ENCODE peak calls at places on chromosomes 12 and 14, in eight cellular contexts. A is PC-3, B is BJ, K is left ventricle myocardium inferior, U is dorsolateral prefrontal cortex, P is A549, T is BE2C, Z is AG09309. W is an unnamed sample.

GRCh38 chr14:54773171-54774006 is 129.2 kb downstream of the GCH1 start:
- DNase-seq in A (peak; percentile 100), B (peak; percentile 98), K (peak; percentile 78), U (no peak), P (peak; percentile 97), T (peak; percentile 89), Z (peak; percentile 99), W (peak; percentile 74)

GRCh38 chr12:27595231-27595642 is 71.2 kb downstream of the PPFIBP1 start:
- DNase-seq in A (peak; percentile 30), B (peak; percentile 80), K (no peak), U (peak; percentile 37), P (peak; percentile 45), T (no peak), Z (peak; percentile 50), W (no peak)

GRCh38 chr14:105891221-105891602 is 364.8 kb downstream of the TMEM121 start:
- DNase-seq in A (no peak), B (no peak), K (no peak), U (no peak), P (no peak), T (peak; percentile 8), Z (no peak), W (no peak)

GRCh38 chr12:124562796-124563181 is 4.6 kb downstream of the NCOR2 start:
- DNase-seq in A (no peak), B (no peak), K (no peak), U (no peak), P (no peak), T (no peak), Z (no peak), W (no peak)

GRCh38 chr12:101570022-101570421 is 24.7 kb upstream of the MYBPC1 start:
- DNase-seq in A (peak; percentile 59), B (peak; percentile 4), K (no peak), U (no peak), P (peak; percentile 43), T (no peak), Z (peak; percentile 17), W (no peak)

GRCh38 chr14:56224179-56224578 is 106.0 kb downstream of the PELI2 start:
- DNase-seq in A (no peak), B (no peak), K (no peak), U (no peak), P (peak; percentile 49), T (no peak), Z (no peak), W (no peak)

GRCh38 chr12:6538420-6539275 is 4.3 kb downstream of the GAPDH start:
- DNase-seq in A (peak; percentile 16), B (no peak), K (no peak), U (no peak), P (peak; percentile 67), T (peak; percentile 64), Z (no peak), W (no peak)

GRCh38 chr12:2411586-2412304 is 359.0 kb downstream of the CACNA1C start:
- DNase-seq in A (no peak), B (no peak), K (no peak), U (no peak), P (no peak), T (no peak), Z (no peak), W (no peak)

GRCh38 chr14:51118993-51119392 is 24.1 kb upstream of the TRIM9 start:
- DNase-seq in A (no peak), B (no peak), K (no peak), U (peak; percentile 49), P (no peak), T (no peak), Z (no peak), W (no peak)

GRCh38 chr14:91303091-91303923 is 58.8 kb upstream of the GPR68 start:
- DNase-seq in A (peak; percentile 32), B (no peak), K (peak; percentile 57), U (no peak), P (peak; percentile 41), T (peak; percentile 94), Z (no peak), W (peak; percentile 97)

GRCh38 chr12:109346920-109347319 is 780 bp upstream of the MYO1H start:
- DNase-seq in A (no peak), B (no peak), K (no peak), U (no peak), P (peak; percentile 32), T (peak; percentile 30), Z (no peak), W (no peak)

GRCh38 chr12:70603044-70603443 is 34.2 kb downstream of the PTPRB start:
- DNase-seq in A (peak; percentile 60), B (no peak), K (no peak), U (no peak), P (no peak), T (no peak), Z (no peak), W (no peak)

GRCh38 chr14:76232782-76233181 is 81.1 kb downstream of the GPATCH2L start:
- DNase-seq in A (no peak), B (no peak), K (no peak), U (no peak), P (no peak), T (no peak), Z (no peak), W (no peak)
- TF ChIP-seq CTCF in A (no peak), B (no peak), K (no peak), U (no peak), P (no peak), T (no peak), Z (no peak), W (no peak)

GRCh38 chr12:132469423-132469822 is 20.5 kb upstream of the FBRSL1 start:
- DNase-seq in A (no peak), B (no peak), K (no peak), U (no peak), P (no peak), T (no peak), Z (no peak), W (no peak)
- TF ChIP-seq CTCF in A (no peak), B (no peak), K (no peak), U (no peak), P (no peak), T (no peak), Z (no peak), W (no peak)

GRCh38 chr12:79223210-79223609 is 358.6 kb downstream of the SYT1 start:
- DNase-seq in A (no peak), B (no peak), K (no peak), U (no peak), P (no peak), T (no peak), Z (no peak), W (no peak)

DNA sequence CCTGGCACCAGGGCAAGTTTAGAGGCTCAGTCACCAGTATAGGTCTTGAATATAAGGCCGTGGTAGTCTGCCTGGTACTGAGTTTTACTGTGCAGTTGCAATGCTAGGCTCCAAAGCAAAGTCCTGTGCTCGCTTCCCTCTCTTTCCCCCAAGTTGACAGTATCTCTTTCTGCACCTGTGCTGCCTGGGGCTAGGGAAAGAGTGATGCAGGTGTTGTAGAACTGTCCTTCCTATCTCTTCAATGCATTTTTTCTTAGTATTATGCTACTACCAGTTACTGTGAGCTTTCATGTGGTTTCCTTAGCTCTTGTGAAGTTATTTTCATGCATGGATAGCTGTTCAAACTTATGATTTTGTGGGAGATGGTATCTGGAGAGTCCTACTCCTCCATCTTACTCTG is 359.2 kb downstream of the SYT1 start:
- DNase-seq in A (no peak), B (no peak), K (no peak), U (no peak), P (no peak), T (no peak), Z (no peak), W (no peak)
- TF ChIP-seq CTCF in A (no peak), B (no peak), K (no peak), U (no peak), P (no peak), T (no peak), Z (no peak), W (no peak)

GRCh38 chr14:77409131-77409533 is 14.2 kb downstream of the NOXRED1 start:
- DNase-seq in A (peak; percentile 41), B (no peak), K (no peak), U (no peak), P (peak; percentile 64), T (peak; percentile 22), Z (no peak), W (peak; percentile 7)
- TF ChIP-seq CTCF in A (peak; percentile 54), B (peak; percentile 12), K (peak; percentile 20), U (no peak), P (peak; percentile 45), T (peak; percentile 34), Z (peak; percentile 33), W (no peak)

GRCh38 chr12:113519464-113520191 is 48.0 kb upstream of the LHX5 start:
- DNase-seq in A (no peak), B (no peak), K (no peak), U (no peak), P (no peak), T (no peak), Z (no peak), W (no peak)
- TF ChIP-seq CTCF in A (no peak), B (no peak), K (no peak), U (no peak), P (no peak), T (no peak), Z (no peak), W (no peak)

DNA sequence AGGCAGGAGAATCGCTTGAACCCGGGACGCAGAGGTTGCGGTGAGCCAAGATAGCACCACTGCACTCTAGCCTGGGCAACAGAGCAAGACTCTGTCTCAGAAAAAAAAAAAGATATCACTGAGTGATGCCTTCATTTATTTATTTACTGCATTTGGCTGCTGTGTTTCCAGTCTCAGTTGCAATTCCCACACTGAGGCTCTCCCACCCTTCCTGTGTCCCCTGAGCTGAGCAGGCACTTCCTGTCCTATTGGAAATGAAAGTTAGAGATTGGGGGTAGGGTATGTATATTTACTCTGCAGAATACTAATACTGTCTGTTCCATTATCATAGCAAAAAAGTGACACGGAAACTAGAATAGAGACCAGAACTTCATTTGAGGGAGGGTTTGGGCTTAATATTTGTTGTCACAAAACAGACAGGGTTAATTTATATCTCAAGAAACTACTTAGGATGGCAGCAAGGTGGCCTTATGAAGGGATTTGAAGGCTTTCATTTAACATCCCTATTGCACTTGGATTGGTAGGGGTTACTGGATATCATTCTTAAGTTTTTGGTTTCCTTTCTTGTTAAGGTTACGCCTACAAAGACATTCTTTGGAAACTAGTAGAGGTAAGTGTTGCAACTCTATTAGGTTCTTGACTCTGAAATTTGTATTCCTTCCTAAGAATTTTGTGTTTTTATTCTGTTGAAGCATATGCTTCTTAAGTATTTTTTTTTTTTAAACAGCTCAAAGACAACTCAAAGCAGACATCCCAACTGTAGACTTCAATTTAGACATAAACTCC is 1.4 kb upstream of the RBMS2 start:
- DNase-seq in A (no peak), B (no peak), K (no peak), U (no peak), P (no peak), T (no peak), Z (no peak), W (no peak)
- TF ChIP-seq CTCF in A (no peak), B (no peak), K (no peak), U (no peak), P (no peak), T (no peak), Z (no peak), W (no peak)

GRCh38 chr12:72388322-72388721 is 116.2 kb downstream of the TRHDE start:
- DNase-seq in A (peak; percentile 37), B (no peak), K (no peak), U (no peak), P (no peak), T (no peak), Z (no peak), W (no peak)
- TF ChIP-seq CTCF in A (no peak), B (no peak), K (no peak), U (no peak), P (no peak), T (no peak), Z (no peak), W (no peak)